ENCODE peak calls at places on chromosomes 4 and X, in ten cellular contexts. D is GM12878, K is upper lobe of left lung, M is endothelial cell of umbilical vein, A is stomach, U is HCT116, E is breast epithelium, L is sigmoid colon, Y is prostate gland, W is K562. R is an unnamed sample. For H3K9me3, the result is how much of the 10 kb centered on the place peaks cover.

GRCh38 chrX:150446995-150447394 is 83.9 kb downstream of the MAMLD1 start:
- DNase-seq in D (no peak), K (no peak), M (peak), A (no peak), U (no peak), E (no peak), L (no peak), Y (no peak), W (no peak), R (no peak)

GRCh38 chr4:38154681-38155588 is 194.7 kb downstream of the PTTG2 start:
- DNase-seq in D (no peak), K (peak), M (no peak), A (peak), U (no peak), E (no peak), L (no peak), Y (peak), W (no peak), R (peak)

GRCh38 chr4:13525606-13526281 is 18.6 kb downstream of the NKX3-2 start:
- DNase-seq in D (no peak), K (no peak), M (no peak), A (no peak), U (no peak), E (no peak), L (no peak), Y (no peak), W (peak), R (no peak)

GRCh38 chrX:73944582-73944947 is 359.4 kb upstream of the ZCCHC13 start:
- DNase-seq in D (no peak), K (no peak), M (peak), A (no peak), U (no peak), E (no peak), L (no peak), Y (no peak), W (no peak), R (no peak)

GRCh38 chr4:152357206-152357605 is 178.7 kb downstream of the FBXW7 start:
- DNase-seq in D (no peak), K (peak), M (no peak), A (no peak), U (no peak), E (no peak), L (no peak), Y (no peak), W (no peak), R (no peak)

GRCh38 chrX:51598899-51599298 is 19.8 kb downstream of the CENPVL3 start:
- DNase-seq in D (no peak), K (no peak), M (no peak), A (no peak), U (no peak), E (no peak), L (no peak), Y (no peak), W (no peak), R (no peak)

GRCh38 chrX:48835524-48836329 is at the start of gene PCSK1N:
- DNase-seq in D (no peak), K (no peak), M (no peak), A (no peak), U (no peak), E (no peak), L (no peak), Y (no peak), W (no peak), R (no peak)

GRCh38 chrX:101478366-101478765 is 6.9 kb upstream of the ARMCX4 start:
- DNase-seq in D (no peak), K (no peak), M (peak), A (no peak), U (no peak), E (no peak), L (no peak), Y (no peak), W (no peak), R (no peak)

GRCh38 chrX:106752101-106752678 is 25.7 kb downstream of the RNF128 start:
- DNase-seq in D (no peak), K (no peak), M (no peak), A (no peak), U (no peak), E (no peak), L (no peak), Y (no peak), W (no peak), R (no peak)

GRCh38 chrX:12970691-12971202 is 4.2 kb upstream of the TMSB4X start:
- DNase-seq in D (peak), K (peak), M (peak), A (no peak), U (no peak), E (no peak), L (no peak), Y (no peak), W (no peak), R (no peak)

GRCh38 chrX:101164766-101165590 is 54.6 kb upstream of the DRP2 start:
- DNase-seq in D (no peak), K (no peak), M (no peak), A (no peak), U (no peak), E (no peak), L (no peak), Y (no peak), W (no peak), R (no peak)

GRCh38 chr4:154709550-154709949 is 34.2 kb upstream of the LRAT start:
- DNase-seq in D (no peak), K (no peak), M (no peak), A (no peak), U (no peak), E (no peak), L (no peak), Y (no peak), W (no peak), R (no peak)

GRCh38 chrX:26889574-26889973 is 573.6 kb downstream of the PPP4R3C start:
- DNase-seq in D (no peak), K (no peak), M (no peak), A (no peak), U (no peak), E (no peak), L (no peak), Y (no peak), W (no peak), R (no peak)

GRCh38 chr4:15479089-15479912 is 9.6 kb downstream of the CC2D2A start:
- DNase-seq in D (no peak), K (peak), M (peak), A (peak), U (peak), E (peak), L (peak), Y (peak), W (peak), R (no peak)

GRCh38 chr4:117783716-117784115 is 250.6 kb upstream of the NDST3 start:
- DNase-seq in D (no peak), K (no peak), M (peak), A (no peak), U (no peak), E (no peak), L (no peak), Y (no peak), W (no peak), R (no peak)

GRCh38 chr4:14833053-14833452 is 169.2 kb upstream of the CPEB2 start:
- DNase-seq in D (no peak), K (no peak), M (no peak), A (no peak), U (no peak), E (no peak), L (no peak), Y (no peak), W (no peak), R (no peak)

GRCh38 chrX:37504991-37505390 is 66.5 kb upstream of the LANCL3 start:
- DNase-seq in D (no peak), K (no peak), M (no peak), A (no peak), U (no peak), E (no peak), L (no peak), Y (no peak), W (no peak), R (no peak)

GRCh38 chr4:110371016-110371795 is 104.7 kb upstream of the ENPEP start:
- DNase-seq in D (no peak), K (no peak), M (no peak), A (no peak), U (no peak), E (no peak), L (no peak), Y (no peak), W (no peak), R (no peak)

GRCh38 chrX:31213941-31214340 is 142.1 kb upstream of the FTHL17 start:
- DNase-seq in D (no peak), K (no peak), M (peak), A (no peak), U (no peak), E (no peak), L (no peak), Y (no peak), W (peak), R (no peak)

GRCh38 chr4:181858746-181859145 is 384.5 kb upstream of the TENM3 start:
- DNase-seq in D (no peak), K (no peak), M (no peak), A (no peak), U (no peak), E (no peak), L (no peak), Y (no peak), W (no peak), R (no peak)

GRCh38 chr4:89324671-89325070 is 17.1 kb upstream of the GPRIN3 start:
- DNase-seq in D (peak), K (peak), M (no peak), A (no peak), U (no peak), E (no peak), L (no peak), Y (no peak), W (no peak), R (no peak)

GRCh38 chr4:147017081-147017480 is 71.4 kb upstream of the TTC29 start:
- DNase-seq in D (no peak), K (no peak), M (no peak), A (no peak), U (no peak), E (no peak), L (no peak), Y (no peak), W (no peak), R (no peak)

GRCh38 chrX:13087322-13088154 is 43.1 kb upstream of the FAM9C start:
- DNase-seq in D (peak), K (no peak), M (peak), A (no peak), U (no peak), E (no peak), L (no peak), Y (no peak), W (no peak), R (peak)

GRCh38 chrX:12080265-12080664 is 58.0 kb upstream of the FRMPD4 start:
- DNase-seq in D (no peak), K (no peak), M (peak), A (no peak), U (no peak), E (no peak), L (no peak), Y (no peak), W (peak), R (no peak)

GRCh38 chr4:24470681-24471622 is 113.4 kb downstream of the DHX15 start:
- DNase-seq in D (no peak), K (no peak), M (peak), A (no peak), U (no peak), E (no peak), L (peak), Y (peak), W (no peak), R (peak)

GRCh38 chr4:123997736-123998449 is 601.3 kb downstream of the SPRY1 start:
- DNase-seq in D (no peak), K (peak), M (no peak), A (no peak), U (no peak), E (no peak), L (no peak), Y (no peak), W (no peak), R (no peak)

GRCh38 chr4:8205749-8206611 is 6.9 kb downstream of the SH3TC1 start:
- DNase-seq in D (no peak), K (no peak), M (no peak), A (no peak), U (no peak), E (no peak), L (no peak), Y (peak), W (no peak), R (no peak)

GRCh38 chrX:129797251-129797906 is 17.6 kb downstream of the SASH3 start:
- DNase-seq in D (no peak), K (no peak), M (no peak), A (no peak), U (no peak), E (no peak), L (peak), Y (no peak), W (no peak), R (no peak)

GRCh38 chrX:129793604-129794191 is 13.9 kb downstream of the SASH3 start:
- DNase-seq in D (no peak), K (no peak), M (no peak), A (no peak), U (no peak), E (no peak), L (peak), Y (no peak), W (no peak), R (no peak)

GRCh38 chrX:129792586-129793291 is 13.0 kb downstream of the SASH3 start:
- DNase-seq in D (no peak), K (no peak), M (no peak), A (no peak), U (no peak), E (no peak), L (peak), Y (no peak), W (no peak), R (no peak)

GRCh38 chrX:129798456-129798855 is 18.7 kb downstream of the SASH3 start:
- DNase-seq in D (no peak), K (no peak), M (no peak), A (no peak), U (no peak), E (no peak), L (no peak), Y (no peak), W (no peak), R (no peak)

GRCh38 chrX:129795584-129795983 is 15.8 kb downstream of the SASH3 start:
- DNase-seq in D (no peak), K (no peak), M (no peak), A (no peak), U (no peak), E (no peak), L (peak), Y (no peak), W (no peak), R (no peak)
- TF ChIP-seq POLR2A in D (peak), K (no peak), M (no peak), A (no peak), U (no peak), E (no peak), L (no peak), Y (no peak), W (no peak), R (no peak)

GRCh38 chrX:44871114-44871645 is 1.8 kb upstream of the KDM6A start:
- DNase-seq in D (no peak), K (peak), M (no peak), A (peak), U (no peak), E (no peak), L (no peak), Y (no peak), W (no peak), R (peak)

GRCh38 chrX:44873415-44874270 is 655 bp downstream of the KDM6A start:
- DNase-seq in D (no peak), K (peak), M (peak), A (peak), U (no peak), E (peak), L (peak), Y (peak), W (peak), R (peak)

GRCh38 chrX:44874481-44875184 is 1.6 kb downstream of the KDM6A start:
- DNase-seq in D (no peak), K (no peak), M (peak), A (peak), U (no peak), E (no peak), L (no peak), Y (peak), W (peak), R (peak)

GRCh38 chrX:44872817-44873414 is at the start of gene KDM6A:
- DNase-seq in D (peak), K (peak), M (peak), A (peak), U (peak), E (peak), L (peak), Y (peak), W (peak), R (peak)

GRCh38 chrX:44872319-44872816 is 620 bp upstream of the KDM6A start:
- DNase-seq in D (no peak), K (peak), M (peak), A (peak), U (no peak), E (peak), L (peak), Y (peak), W (peak), R (peak)
- TF ChIP-seq POLR2AphosphoS5 in D (no peak), K (no peak), M (no peak), A (no peak), U (no peak), E (peak), L (no peak), Y (no peak), W (no peak), R (no peak)

GRCh38 chrX:77065896-77066295 is 381.3 kb upstream of the FGF16 start:
- DNase-seq in D (no peak), K (no peak), M (no peak), A (no peak), U (no peak), E (no peak), L (no peak), Y (no peak), W (no peak), R (no peak)

GRCh38 chrX:77061533-77061932 is 385.7 kb upstream of the FGF16 start:
- DNase-seq in D (no peak), K (no peak), M (no peak), A (no peak), U (no peak), E (no peak), L (no peak), Y (no peak), W (no peak), R (no peak)

DNA sequence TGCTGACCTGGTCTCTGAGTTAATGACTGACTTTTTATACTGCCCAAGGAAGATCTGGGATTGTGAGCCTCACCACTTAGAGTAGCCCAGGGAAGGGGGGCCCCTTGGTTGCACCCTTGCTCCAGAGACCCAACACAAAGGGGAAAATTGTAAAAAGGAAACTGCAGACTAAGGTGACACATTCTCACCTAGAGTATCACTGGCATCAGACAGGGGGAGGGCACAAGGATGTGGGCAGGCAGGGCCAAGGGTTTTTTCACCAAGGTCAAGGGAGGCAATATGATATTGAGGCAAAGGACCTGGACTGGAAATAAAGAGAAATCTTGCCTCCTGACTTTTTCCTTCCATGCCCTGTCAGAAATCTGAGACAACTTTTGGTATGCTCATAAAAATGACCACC is 386.2 kb upstream of the FGF16 start:
- DNase-seq in D (no peak), K (no peak), M (no peak), A (no peak), U (no peak), E (no peak), L (no peak), Y (no peak), W (no peak), R (no peak)
- H3K9me3 ChIP-seq in D (under half), K (under half), M (under half), A (under half), U (under half), E (under half), L (under half), Y (under half), W (under half), R (under half)

GRCh38 chr4:47485047-47485692 is at the start of gene ATP10D:
- DNase-seq in D (peak), K (peak), M (peak), A (peak), U (peak), E (peak), L (peak), Y (peak), W (peak), R (peak)
- TF ChIP-seq POLR2A in D (peak), K (peak), M (peak), A (no peak), U (peak), E (peak), L (peak), Y (peak), W (no peak), R (peak)